ENCODE peak calls at places on chromosomes 6 and 20, in eight cellular contexts. F, A, G, U, S, K, D and B are unnamed samples. For H3K36me3 and H3K27me3, the result is how much of the 10 kb centered on the place peaks cover.

GRCh38 chr6:151285121-151285520 is 45.4 kb downstream of the AKAP12 start:
- DNase-seq in U (no peak), S (no peak), K (no peak), G (no peak), D (no peak), F (peak), A (no peak), B (no peak)

GRCh38 chr6:52994031-52994788 is 874 bp downstream of the GSTA4 start:
- DNase-seq in A (no peak), U (no peak), D (no peak), S (peak), K (no peak), F (peak), G (no peak), B (no peak)

GRCh38 chr6:131811510-131811909 is 3.7 kb downstream of the ENPP1 start:
- DNase-seq in U (no peak), S (no peak), G (no peak), D (no peak), F (no peak), K (no peak), A (no peak), B (no peak)

GRCh38 chr6:162099685-162100084 is 627.9 kb downstream of the PRKN start:
- DNase-seq in K (no peak), S (no peak), F (peak), G (peak), U (no peak), A (no peak), D (no peak), B (peak)

GRCh38 chr20:18645851-18646250 is 58.0 kb downstream of the DTD1 start:
- DNase-seq in K (no peak), D (no peak), A (no peak), F (peak), S (no peak), G (no peak), U (no peak), B (no peak)

GRCh38 chr6:110103260-110103659 is 76.2 kb downstream of the WASF1 start:
- DNase-seq in F (no peak), U (no peak), S (no peak), G (no peak), K (no peak), A (no peak), D (no peak), B (no peak)

GRCh38 chr20:54062812-54063280 is 7.5 kb downstream of the BCAS1 start:
- DNase-seq in D (no peak), S (peak), F (peak), K (no peak), A (no peak), U (no peak), G (no peak), B (no peak)

GRCh38 chr6:150235218-150235617 is 92.4 kb downstream of the PPP1R14C start:
- DNase-seq in A (no peak), S (no peak), F (no peak), K (no peak), G (no peak), D (no peak), U (no peak), B (no peak)

GRCh38 chr6:11196511-11197174 is 35.8 kb downstream of the NEDD9 start:
- DNase-seq in S (peak), A (no peak), K (no peak), F (peak), U (no peak), G (no peak), D (no peak), B (peak)

GRCh38 chr6:35484921-35485392 is 11.9 kb downstream of the TEAD3 start:
- DNase-seq in A (peak), F (peak), K (no peak), U (no peak), G (no peak), D (no peak), S (no peak), B (no peak)

GRCh38 chr6:96940322-96940721 is 15.8 kb downstream of the KLHL32 start:
- DNase-seq in S (no peak), U (no peak), K (no peak), A (no peak), F (no peak), G (no peak), D (no peak), B (no peak)

GRCh38 chr20:46268131-46268611 is 40.1 kb downstream of the CDH22 start:
- DNase-seq in A (no peak), F (no peak), D (no peak), U (no peak), G (no peak), S (no peak), K (no peak), B (no peak)

GRCh38 chr6:139846538-139847321 is 472.3 kb upstream of the CITED2 start:
- DNase-seq in K (no peak), U (peak), F (no peak), A (no peak), G (no peak), D (no peak), S (no peak), B (no peak)

GRCh38 chr20:56765172-56766073 is 136.3 kb downstream of the TFAP2C start:
- DNase-seq in K (no peak), G (no peak), U (no peak), F (no peak), A (no peak), S (no peak), D (no peak), B (no peak)

GRCh38 chr6:135088818-135089809 is 34.5 kb upstream of the HBS1L start:
- DNase-seq in A (no peak), U (no peak), D (no peak), F (peak), G (peak), S (no peak), K (no peak), B (peak)

GRCh38 chr6:130293800-130294199 is 71.0 kb upstream of the SAMD3 start:
- DNase-seq in S (peak), G (no peak), U (no peak), D (no peak), A (no peak), F (peak), K (no peak), B (no peak)

GRCh38 chr6:45566882-45567281 is 189.1 kb upstream of the SUPT3H start:
- DNase-seq in F (peak), A (no peak), U (no peak), S (peak), K (no peak), D (no peak), G (no peak), B (no peak)

GRCh38 chr20:16955971-16956370 is 207.8 kb downstream of the OTOR start:
- DNase-seq in S (no peak), A (no peak), U (no peak), D (no peak), G (no peak), F (no peak), K (no peak), B (no peak)

GRCh38 chr20:40009542-40009941 is 679.5 kb downstream of the MAFB start:
- DNase-seq in A (no peak), K (no peak), S (no peak), U (no peak), F (peak), D (no peak), G (no peak), B (no peak)

GRCh38 chr6:154154389-154154967 is 115.4 kb downstream of the OPRM1 start:
- DNase-seq in D (peak), F (peak), U (peak), A (no peak), K (peak), G (peak), S (peak), B (no peak)

GRCh38 chr6:130853555-130854183 is 26.5 kb downstream of the SMLR1 start:
- DNase-seq in F (peak), S (peak), K (no peak), A (no peak), D (no peak), U (no peak), G (no peak), B (peak)

GRCh38 chr6:121093928-121094327 is 240.4 kb downstream of the TBC1D32 start:
- DNase-seq in G (no peak), S (no peak), F (peak), K (no peak), U (no peak), D (no peak), A (no peak), B (peak)

GRCh38 chr20:46962452-46963195 is 68.0 kb downstream of the EYA2 start:
- DNase-seq in A (no peak), F (peak), U (no peak), K (no peak), S (no peak), G (no peak), D (no peak), B (no peak)

GRCh38 chr6:165749163-165749562 is 86.1 kb upstream of the PDE10A start:
- DNase-seq in F (no peak), U (no peak), S (no peak), G (no peak), D (no peak), A (no peak), K (no peak), B (no peak)
- H3K36me3 ChIP-seq in F (under half), U (under half), S (under half), G (under half), D (under half), A (under half), K (under half), B (under half)

GRCh38 chr20:38842017-38842416 is 36.5 kb downstream of the PPP1R16B start:
- DNase-seq in G (no peak), D (no peak), F (no peak), K (no peak), U (no peak), S (no peak), A (no peak), B (no peak)
- H3K27me3 ChIP-seq in G (under half), D (under half), F (under half), K (under half), U (under half), S (under half), A (under half), B (under half)

GRCh38 chr6:152576525-152576924 is 60.6 kb downstream of the SYNE1 start:
- DNase-seq in F (no peak), D (no peak), A (no peak), G (no peak), U (no peak), K (no peak), S (no peak), B (no peak)
- H3K4me3 ChIP-seq in F (no peak), D (no peak), A (no peak), G (no peak), U (no peak), K (no peak), S (no peak), B (no peak)

GRCh38 chr20:5973971-5974370 is 23.5 kb downstream of the MCM8 start:
- DNase-seq in A (no peak), K (no peak), D (no peak), F (no peak), U (no peak), S (no peak), G (no peak), B (no peak)

GRCh38 chr20:5973172-5973571 is 22.7 kb downstream of the MCM8 start:
- DNase-seq in G (no peak), U (no peak), S (no peak), A (no peak), D (no peak), K (no peak), F (peak), B (no peak)

GRCh38 chr20:5970381-5970780 is 19.9 kb downstream of the MCM8 start:
- DNase-seq in U (peak), D (no peak), F (no peak), S (no peak), G (no peak), A (no peak), K (no peak), B (no peak)

GRCh38 chr20:5969348-5969935 is 19.0 kb downstream of the MCM8 start:
- DNase-seq in A (no peak), K (no peak), F (no peak), D (no peak), S (no peak), G (no peak), U (no peak), B (no peak)

GRCh38 chr20:5971203-5971602 is 20.8 kb downstream of the MCM8 start:
- DNase-seq in U (no peak), F (no peak), A (no peak), D (no peak), S (no peak), K (no peak), G (no peak), B (no peak)
- H3K36me3 ChIP-seq in U (under half), F (under half), A (under half), D (under half), S (half or more), K (under half), G (under half), B (under half)

GRCh38 chr6:18510644-18511033 is 123.5 kb downstream of the RNF144B start:
- DNase-seq in S (no peak), D (no peak), K (no peak), F (no peak), G (no peak), U (no peak), A (no peak), B (no peak)
- H3K27me3 ChIP-seq in S (under half), D (under half), K (under half), F (under half), G (under half), U (under half), A (under half), B (under half)